ENCODE peak calls at places on chromosomes 1 and 21, in ten cellular contexts. V is vagina, E is GM12891, H is K562, U is transverse colon, N is GM23338, G is prostate gland, O is sigmoid colon, P is Panc1, A is H1. Z is an unnamed sample.

GRCh38 chr1:108661030-108661609 is at the start of gene HENMT1:
- DNase-seq in V (no peak), E (peak), H (no peak), U (peak), N (peak), G (peak), O (peak), P (no peak), A (peak), Z (peak)

GRCh38 chr1:162564762-162565218 is 3.3 kb downstream of the UAP1 start:
- DNase-seq in V (no peak), E (no peak), H (peak), U (no peak), N (no peak), G (no peak), O (no peak), P (no peak), A (no peak), Z (no peak)

GRCh38 chr1:219257751-219258150 is 84.1 kb downstream of the LYPLAL1 start:
- DNase-seq in V (no peak), E (no peak), H (no peak), U (no peak), N (no peak), G (no peak), O (no peak), P (no peak), A (no peak), Z (no peak)

GRCh38 chr21:32826317-32827167 is 55.0 kb upstream of the PAXBP1 start:
- DNase-seq in V (no peak), E (peak), H (peak), U (peak), N (peak), G (peak), O (no peak), P (peak), A (no peak), Z (peak)

GRCh38 chr1:119782541-119783338 is 14.0 kb upstream of the HMGCS2 start:
- DNase-seq in V (no peak), E (no peak), H (no peak), U (no peak), N (no peak), G (no peak), O (no peak), P (no peak), A (no peak), Z (no peak)

GRCh38 chr1:185534806-185535205 is 199.4 kb upstream of the HMCN1 start:
- DNase-seq in V (no peak), E (no peak), H (no peak), U (no peak), N (no peak), G (peak), O (no peak), P (no peak), A (no peak), Z (no peak)

GRCh38 chr1:210332719-210333398 is 4.2 kb downstream of the HHAT start:
- DNase-seq in V (no peak), E (peak), H (no peak), U (peak), N (no peak), G (no peak), O (no peak), P (no peak), A (no peak), Z (peak)

GRCh38 chr21:42455196-42455595 is 40.8 kb downstream of the RSPH1 start:
- DNase-seq in V (no peak), E (no peak), H (no peak), U (peak), N (no peak), G (no peak), O (no peak), P (no peak), A (no peak), Z (no peak)

GRCh38 chr21:36516271-36516670 is 36.3 kb upstream of the CLDN14 start:
- DNase-seq in V (no peak), E (no peak), H (no peak), U (no peak), N (no peak), G (no peak), O (no peak), P (no peak), A (no peak), Z (no peak)

GRCh38 chr1:17335821-17336718 is 28.1 kb downstream of the PADI4 start:
- DNase-seq in V (no peak), E (peak), H (peak), U (peak), N (peak), G (peak), O (peak), P (peak), A (peak), Z (no peak)

GRCh38 chr1:58290685-58291372 is 255.7 kb downstream of the OMA1 start:
- DNase-seq in V (no peak), E (no peak), H (no peak), U (no peak), N (peak), G (peak), O (no peak), P (no peak), A (peak), Z (no peak)

GRCh38 chr1:228280961-228281591 is 73.2 kb downstream of the OBSCN start:
- DNase-seq in V (no peak), E (no peak), H (no peak), U (peak), N (no peak), G (no peak), O (no peak), P (no peak), A (no peak), Z (no peak)

GRCh38 chr1:33338495-33339211 is 17.8 kb upstream of the A3GALT2 start:
- DNase-seq in V (peak), E (no peak), H (no peak), U (peak), N (peak), G (peak), O (peak), P (no peak), A (no peak), Z (no peak)

GRCh38 chr1:21284206-21285137 is 5.8 kb downstream of the ECE1 start:
- DNase-seq in V (no peak), E (no peak), H (no peak), U (no peak), N (no peak), G (peak), O (no peak), P (no peak), A (no peak), Z (no peak)

GRCh38 chr1:47659141-47659540 is 221.3 kb downstream of the FOXD2 start:
- DNase-seq in V (no peak), E (no peak), H (no peak), U (no peak), N (no peak), G (no peak), O (peak), P (no peak), A (no peak), Z (no peak)

GRCh38 chr1:2000850-2001249 is 2.7 kb downstream of the CFAP74 start:
- DNase-seq in V (no peak), E (no peak), H (no peak), U (no peak), N (no peak), G (no peak), O (no peak), P (no peak), A (no peak), Z (no peak)

GRCh38 chr1:8789314-8790214 is 27.9 kb downstream of the RERE start:
- DNase-seq in V (no peak), E (no peak), H (peak), U (no peak), N (peak), G (peak), O (peak), P (no peak), A (peak), Z (no peak)

GRCh38 chr1:201376464-201377374 is 761 bp downstream of the TNNT2 start:
- DNase-seq in V (no peak), E (peak), H (peak), U (peak), N (peak), G (no peak), O (no peak), P (no peak), A (peak), Z (peak)

GRCh38 chr1:57831624-57832023 is 407.8 kb upstream of the DAB1 start:
- DNase-seq in V (no peak), E (no peak), H (no peak), U (no peak), N (no peak), G (no peak), O (no peak), P (peak), A (no peak), Z (no peak)

GRCh38 chr1:119667176-119667575 is 19.1 kb upstream of the ZNF697 start:
- DNase-seq in V (no peak), E (no peak), H (no peak), U (no peak), N (no peak), G (no peak), O (no peak), P (no peak), A (no peak), Z (no peak)

GRCh38 chr21:26061437-26061836 is 109.1 kb downstream of the APP start:
- DNase-seq in V (no peak), E (no peak), H (no peak), U (no peak), N (no peak), G (no peak), O (no peak), P (no peak), A (no peak), Z (no peak)

GRCh38 chr1:9422321-9422720 is 116.9 kb upstream of the SLC25A33 start:
- DNase-seq in V (no peak), E (no peak), H (no peak), U (no peak), N (no peak), G (no peak), O (no peak), P (no peak), A (no peak), Z (no peak)

GRCh38 chr1:246110343-246111219 is 396.5 kb downstream of the SMYD3 start:
- DNase-seq in V (no peak), E (no peak), H (peak), U (peak), N (no peak), G (no peak), O (peak), P (no peak), A (no peak), Z (no peak)

DNA sequence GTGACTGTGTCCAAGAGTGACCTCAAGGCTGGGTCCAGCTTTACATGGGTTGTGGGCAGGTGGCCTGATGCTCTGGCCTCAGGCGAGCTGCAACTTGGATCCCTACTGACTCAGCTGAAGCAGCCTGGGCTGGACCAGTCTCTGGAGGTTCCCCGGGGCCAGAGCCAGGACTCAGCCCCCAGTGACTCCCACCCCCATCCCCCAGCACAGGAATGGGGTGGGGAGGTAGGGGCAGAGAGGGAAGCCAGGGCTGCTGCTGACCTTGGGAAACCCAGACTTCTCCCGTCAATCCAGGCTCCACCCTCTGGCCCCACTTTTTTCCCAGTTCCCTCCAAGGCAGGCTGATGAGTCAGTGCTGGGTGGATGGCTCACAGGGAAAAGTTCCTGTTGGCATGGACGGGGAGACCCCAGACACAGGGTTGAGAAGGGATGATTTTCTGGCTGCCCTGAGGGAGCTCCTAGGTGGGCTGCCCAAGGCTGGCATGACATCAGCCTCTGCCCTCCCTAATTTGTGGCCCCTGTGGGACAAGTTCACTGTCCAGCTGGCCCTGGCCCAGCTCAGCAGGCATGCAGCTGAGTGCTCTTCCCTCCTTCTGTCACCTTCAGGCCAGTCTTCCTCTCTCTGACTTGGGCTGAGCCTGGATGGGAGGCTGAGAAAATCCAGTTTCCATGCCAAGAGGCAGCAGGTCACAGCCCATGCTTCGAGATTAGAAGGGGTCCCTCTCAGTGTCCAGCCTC is 2.2 kb downstream of the ZC3H12A start:
- DNase-seq in V (peak), E (no peak), H (no peak), U (peak), N (no peak), G (no peak), O (peak), P (no peak), A (no peak), Z (no peak)
- TF ChIP-seq POLR2AphosphoS5 in V (peak), E (no peak), H (no peak), U (peak), N (no peak), G (peak), O (peak), P (no peak), A (no peak), Z (no peak)

DNA sequence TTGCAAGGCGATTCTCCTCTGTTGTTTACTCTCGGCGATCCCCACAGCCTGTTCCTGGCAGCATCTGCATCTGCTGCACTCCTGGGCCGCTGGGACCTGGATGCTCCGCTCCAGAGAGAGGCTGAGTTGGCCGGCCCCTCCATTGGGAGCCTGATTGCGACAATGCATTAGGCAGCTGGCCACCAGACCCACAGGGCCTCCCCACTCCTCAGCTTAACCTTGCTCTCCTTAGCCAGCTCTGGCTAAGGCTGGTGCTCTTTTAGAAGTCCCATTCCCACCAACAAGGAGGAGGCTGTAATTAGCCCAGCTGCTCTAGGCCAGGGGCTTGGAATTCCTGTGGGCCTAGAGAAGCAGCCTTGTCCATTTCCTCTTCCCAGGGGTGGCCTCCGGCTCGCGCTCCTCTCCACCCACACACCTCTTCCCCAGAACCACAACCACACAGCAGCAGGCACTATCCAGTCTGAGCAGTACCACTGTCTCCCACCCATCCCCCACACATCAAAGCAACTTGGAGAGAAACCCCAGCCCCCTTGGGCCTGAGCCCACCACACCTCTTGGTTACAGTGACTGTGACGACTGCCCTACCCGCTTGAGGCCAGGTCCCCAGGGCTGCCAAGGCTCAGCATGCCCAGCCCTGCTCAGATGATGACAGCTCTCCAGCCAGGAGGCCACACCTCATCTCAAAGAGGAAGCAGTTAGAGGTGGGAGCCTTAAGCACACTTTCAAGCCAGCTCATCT is 193.8 kb upstream of the EDN2 start:
- DNase-seq in V (no peak), E (no peak), H (no peak), U (no peak), N (no peak), G (no peak), O (peak), P (no peak), A (no peak), Z (peak)
- TF ChIP-seq POLR2AphosphoS5 in V (no peak), E (no peak), H (no peak), U (no peak), N (no peak), G (no peak), O (no peak), P (no peak), A (no peak), Z (no peak)

DNA sequence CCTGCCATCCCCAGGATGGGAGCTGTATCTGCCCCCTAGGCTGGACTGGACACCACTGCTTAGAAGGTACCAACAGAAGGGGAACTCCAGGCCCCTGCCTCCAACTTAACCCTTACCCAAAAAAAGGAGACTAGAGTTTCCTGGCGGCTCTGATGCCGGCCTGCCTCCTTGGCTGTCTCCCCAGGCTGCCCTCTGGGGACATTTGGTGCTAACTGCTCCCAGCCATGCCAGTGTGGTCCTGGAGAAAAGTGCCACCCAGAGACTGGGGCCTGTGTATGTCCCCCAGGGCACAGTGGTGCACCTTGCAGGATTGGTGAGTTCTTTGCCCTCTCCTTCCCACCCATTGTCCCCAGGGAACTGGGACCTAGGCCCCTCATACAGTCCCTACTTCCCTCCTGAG is 8.1 kb upstream of the LRRC71 start:
- DNase-seq in V (no peak), E (no peak), H (no peak), U (no peak), N (no peak), G (no peak), O (no peak), P (no peak), A (no peak), Z (no peak)
- TF ChIP-seq POLR2AphosphoS5 in V (no peak), E (no peak), H (no peak), U (no peak), N (no peak), G (no peak), O (no peak), P (no peak), A (no peak), Z (no peak)

DNA sequence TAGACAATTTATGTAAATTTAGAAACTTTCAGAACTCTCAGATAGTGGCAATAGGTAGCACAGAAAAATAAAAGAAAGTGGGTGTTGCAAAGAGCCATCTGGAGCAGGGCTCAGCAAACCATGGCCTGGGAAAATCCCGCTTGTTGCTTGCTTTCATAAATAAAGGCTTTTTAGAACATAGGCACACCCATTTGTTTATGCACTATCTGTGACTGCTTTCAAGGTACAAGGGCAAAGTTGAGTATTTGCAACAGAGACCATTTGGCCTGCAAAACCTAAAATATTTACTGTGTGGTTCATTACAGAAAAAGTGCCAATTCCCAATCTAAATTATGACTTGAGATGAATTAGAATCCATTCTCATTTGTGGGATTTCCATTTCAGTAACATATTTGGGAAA is 43.4 kb upstream of the DPT start:
- DNase-seq in V (no peak), E (no peak), H (no peak), U (no peak), N (no peak), G (no peak), O (no peak), P (no peak), A (no peak), Z (no peak)
- TF ChIP-seq POLR2AphosphoS5 in V (no peak), E (no peak), H (no peak), U (peak), N (no peak), G (no peak), O (no peak), P (no peak), A (no peak), Z (no peak)

DNA sequence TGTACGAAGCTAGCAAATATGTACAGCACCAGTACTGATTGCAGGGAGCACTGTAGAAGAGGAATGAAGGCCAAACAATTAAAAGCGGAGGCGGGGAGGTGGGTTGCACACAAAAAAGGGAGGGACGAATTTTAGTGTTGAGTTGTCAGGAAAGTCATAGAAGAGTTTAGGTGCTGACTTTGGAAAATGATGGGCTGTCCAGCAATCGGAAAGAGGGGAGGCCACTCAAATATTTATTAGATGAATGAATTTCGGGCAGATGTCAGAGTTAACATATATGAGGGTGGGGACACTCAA is 537 bp upstream of the ANKRD13C start:
- DNase-seq in V (no peak), E (no peak), H (no peak), U (no peak), N (no peak), G (no peak), O (no peak), P (no peak), A (no peak), Z (no peak)
- TF ChIP-seq POLR2AphosphoS5 in V (no peak), E (no peak), H (no peak), U (no peak), N (no peak), G (no peak), O (no peak), P (no peak), A (no peak), Z (no peak)

DNA sequence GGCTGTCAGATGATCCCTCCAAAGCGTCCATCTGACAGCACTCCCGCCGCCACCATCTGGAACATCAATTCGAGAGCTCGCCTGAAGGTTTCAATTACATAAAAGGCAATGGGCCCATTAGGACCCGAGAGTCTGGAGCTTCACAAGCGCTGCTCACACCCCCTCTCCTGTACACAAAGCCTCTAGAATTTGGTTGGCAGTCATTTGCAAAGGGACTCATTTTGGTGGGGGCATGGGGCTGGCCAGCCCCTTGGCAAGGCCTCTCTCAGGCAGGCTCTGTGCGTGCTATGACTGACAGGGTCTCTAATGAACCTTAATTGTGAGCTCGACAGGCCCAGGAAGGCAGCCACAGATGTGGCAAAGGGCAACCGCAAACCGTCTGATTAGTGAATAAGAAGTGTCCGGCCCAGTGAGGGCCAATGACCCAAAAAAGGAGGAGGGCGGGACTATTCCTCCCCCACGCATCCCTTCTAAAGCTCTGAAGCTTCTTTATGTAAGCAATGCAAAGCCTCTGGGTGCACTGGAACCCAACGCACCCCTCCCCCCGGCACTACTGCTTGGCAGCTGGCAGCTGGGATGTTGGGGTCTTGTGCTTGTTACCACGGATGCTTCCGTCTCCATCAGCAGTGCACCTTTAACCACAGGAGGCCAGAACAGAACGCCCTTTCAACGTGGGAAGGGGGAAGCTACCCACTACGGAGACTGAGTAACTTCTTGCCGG is 79.4 kb downstream of the CAPZB start:
- DNase-seq in V (no peak), E (no peak), H (no peak), U (no peak), N (peak), G (no peak), O (no peak), P (no peak), A (no peak), Z (no peak)
- TF ChIP-seq POLR2AphosphoS5 in V (no peak), E (no peak), H (no peak), U (no peak), N (no peak), G (no peak), O (peak), P (no peak), A (no peak), Z (no peak)

Z was measured in GM12892.